ENCODE peak calls at places on chromosome 6, in ten cellular contexts. Z is fibroblast of lung, J is OCI-LY7, S is PC-3, L is ovary, E is BJ, P is Caco-2, B is Peyer's patch, F is AG09309, X is spleen. T is an unnamed sample.

GRCh38 chr6:117908246-117909107 is 1.4 kb downstream of the SLC35F1 start:
- DNase-seq in Z (peak; percentile 4), J (no peak), S (no peak), L (peak; percentile 8), E (no peak), P (no peak), B (no peak), F (no peak), X (no peak), T (no peak)

GRCh38 chr6:169810066-169810989 is 58.9 kb downstream of the ERMARD start:
- DNase-seq in Z (no peak), J (peak; percentile 9), S (no peak), L (no peak), E (no peak), P (peak; percentile 95), B (peak; percentile 48), F (no peak), X (peak; percentile 67), T (no peak)

GRCh38 chr6:150252714-150253444 is 110.0 kb downstream of the PPP1R14C start:
- DNase-seq in Z (peak; percentile 63), J (no peak), S (peak; percentile 42), L (no peak), E (no peak), P (no peak), B (no peak), F (no peak), X (no peak), T (no peak)

GRCh38 chr6:105817370-105817769 is 268.8 kb upstream of the PRDM1 start:
- DNase-seq in Z (no peak), J (no peak), S (no peak), L (no peak), E (no peak), P (no peak), B (no peak), F (no peak), X (no peak), T (no peak)

GRCh38 chr6:43763133-43763797 is 6.7 kb upstream of the VEGFA start:
- DNase-seq in Z (peak; percentile 69), J (no peak), S (no peak), L (no peak), E (no peak), P (no peak), B (no peak), F (peak; percentile 16), X (no peak), T (no peak)

GRCh38 chr6:219641-220198 is 72.6 kb upstream of the DUSP22 start:
- DNase-seq in Z (peak; percentile 62), J (peak; percentile 20), S (peak; percentile 70), L (peak; percentile 21), E (no peak), P (no peak), B (peak; percentile 70), F (no peak), X (peak; percentile 91), T (no peak)

GRCh38 chr6:143575440-143575839 is 63.9 kb upstream of the FUCA2 start:
- DNase-seq in Z (peak; percentile 66), J (peak; percentile 69), S (peak; percentile 76), L (peak; percentile 26), E (no peak), P (peak; percentile 48), B (peak; percentile 78), F (peak; percentile 76), X (no peak), T (peak; percentile 70)

GRCh38 chr6:112037783-112038216 is 16.1 kb upstream of the CCN6 start:
- DNase-seq in Z (peak; percentile 98), J (no peak), S (peak; percentile 83), L (no peak), E (peak; percentile 86), P (no peak), B (peak; percentile 66), F (peak; percentile 92), X (no peak), T (no peak)

GRCh38 chr6:163294734-163295133 is 119.8 kb upstream of the QKI start:
- DNase-seq in Z (no peak), J (no peak), S (no peak), L (no peak), E (no peak), P (no peak), B (no peak), F (no peak), X (no peak), T (no peak)

GRCh38 chr6:163255265-163255664 is 159.3 kb upstream of the QKI start:
- DNase-seq in Z (no peak), J (no peak), S (no peak), L (no peak), E (no peak), P (no peak), B (no peak), F (no peak), X (no peak), T (no peak)

GRCh38 chr6:33927551-33927950 is 123.7 kb upstream of the MLN start:
- DNase-seq in Z (peak; percentile 75), J (no peak), S (peak; percentile 22), L (peak; percentile 27), E (peak; percentile 37), P (no peak), B (no peak), F (peak; percentile 61), X (no peak), T (no peak)

DNA sequence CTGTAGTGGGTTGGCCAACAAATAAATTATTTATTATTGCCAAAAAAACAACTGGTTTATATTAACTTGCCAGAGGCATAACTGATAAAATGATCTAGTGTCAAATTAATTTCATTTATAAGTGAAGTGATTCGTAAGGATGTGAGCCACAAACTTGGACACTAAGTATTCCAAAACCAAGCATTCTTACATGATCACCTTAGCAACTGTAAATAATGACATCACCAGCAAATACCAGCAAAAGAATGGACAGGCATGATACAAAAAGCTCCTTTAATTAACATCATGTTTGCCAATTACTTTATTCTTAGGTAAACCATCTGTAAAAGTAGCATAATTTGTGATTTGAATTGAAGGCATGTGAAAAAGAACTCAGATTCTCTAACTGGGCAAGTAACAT is 17.2 kb upstream of the FNDC1 start:
- DNase-seq in Z (peak; percentile 48), J (no peak), S (no peak), L (no peak), E (no peak), P (no peak), B (no peak), F (no peak), X (no peak), T (no peak)
- H3K4me3 ChIP-seq in Z (no peak overlapping the region), J (no peak overlapping the region), S (no peak overlapping the region), L (no peak overlapping the region), E (no peak overlapping the region), P (no peak overlapping the region), B (no peak overlapping the region), F (no peak overlapping the region), X (no peak overlapping the region), T (no peak overlapping the region)

GRCh38 chr6:167437888-167438484 is 113.1 kb downstream of the TTLL2 start:
- DNase-seq in Z (no peak), J (no peak), S (no peak), L (no peak), E (no peak), P (no peak), B (no peak), F (no peak), X (no peak), T (no peak)

GRCh38 chr6:167429353-167429752 is 104.5 kb downstream of the TTLL2 start:
- DNase-seq in Z (no peak), J (no peak), S (no peak), L (no peak), E (no peak), P (no peak), B (no peak), F (no peak), X (no peak), T (no peak)

DNA sequence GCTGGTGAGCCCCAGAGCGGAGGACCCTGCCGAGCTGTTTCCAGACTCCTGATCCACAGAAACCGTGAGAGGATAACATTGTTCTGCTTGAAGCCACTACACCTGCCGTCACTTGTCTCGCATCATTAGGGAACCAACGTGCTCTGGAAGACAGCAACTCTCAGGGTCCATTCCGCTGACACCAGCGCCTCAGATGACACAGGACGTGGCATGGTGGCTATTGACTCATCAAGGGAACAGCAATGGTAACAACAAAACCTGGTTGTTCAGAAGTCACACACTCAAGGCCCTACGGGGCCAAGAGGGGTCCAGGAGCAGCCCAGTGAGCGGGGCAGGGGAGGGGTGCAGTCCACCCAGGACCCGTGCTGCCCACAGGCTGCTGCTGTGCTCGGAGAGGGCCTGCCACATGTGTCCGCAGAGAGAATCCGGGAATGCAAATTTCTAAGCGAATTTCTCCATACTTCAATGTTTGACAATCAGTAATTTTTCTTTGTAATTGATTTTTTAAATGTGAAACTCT is 110.4 kb downstream of the TTLL2 start:
- DNase-seq in Z (no peak), J (no peak), S (no peak), L (no peak), E (no peak), P (no peak), B (no peak), F (no peak), X (no peak), T (no peak)
- H3K4me3 ChIP-seq in Z (no peak overlapping the region), J (no peak overlapping the region), S (no peak overlapping the region), L (no peak overlapping the region), E (no peak overlapping the region), P (no peak overlapping the region), B (no peak overlapping the region), F (no peak overlapping the region), X (no peak overlapping the region), T (no peak overlapping the region)

GRCh38 chr6:90217621-90218496 is 78.8 kb downstream of the BACH2 start:
- DNase-seq in Z (no peak), J (no peak), S (no peak), L (no peak), E (peak; percentile 34), P (peak; percentile 54), B (peak; percentile 58), F (no peak), X (no peak), T (no peak)

GRCh38 chr6:90214461-90214860 is 82.2 kb downstream of the BACH2 start:
- DNase-seq in Z (no peak), J (peak; percentile 41), S (no peak), L (no peak), E (no peak), P (no peak), B (no peak), F (no peak), X (no peak), T (no peak)

GRCh38 chr6:90214966-90215365 is 81.7 kb downstream of the BACH2 start:
- DNase-seq in Z (no peak), J (no peak), S (no peak), L (no peak), E (no peak), P (no peak), B (no peak), F (no peak), X (no peak), T (no peak)

GRCh38 chr6:90219168-90219985 is 77.3 kb downstream of the BACH2 start:
- DNase-seq in Z (peak; percentile 96), J (no peak), S (peak; percentile 32), L (peak; percentile 38), E (peak; percentile 49), P (no peak), B (no peak), F (peak; percentile 67), X (no peak), T (peak; percentile 91)

GRCh38 chr6:90216081-90216977 is 80.3 kb downstream of the BACH2 start:
- DNase-seq in Z (peak; percentile 86), J (peak; percentile 70), S (no peak), L (no peak), E (no peak), P (no peak), B (peak; percentile 76), F (no peak), X (peak; percentile 83), T (no peak)
- H3K4me3 ChIP-seq in Z (no peak overlapping the region), J (peak overlapping the region; percentile 18), S (no peak overlapping the region), L (no peak overlapping the region), E (no peak overlapping the region), P (no peak overlapping the region), B (no peak overlapping the region), F (no peak overlapping the region), X (no peak overlapping the region), T (no peak overlapping the region)

GRCh38 chr6:1621328-1621701 is 11.6 kb downstream of the FOXC1 start:
- DNase-seq in Z (no peak), J (no peak), S (no peak), L (no peak), E (no peak), P (no peak), B (no peak), F (no peak), X (peak; percentile 42), T (no peak)
- H3K4me3 ChIP-seq in Z (no peak overlapping the region), J (no peak overlapping the region), S (no peak overlapping the region), L (no peak overlapping the region), E (no peak overlapping the region), P (no peak overlapping the region), B (no peak overlapping the region), F (no peak overlapping the region), X (no peak overlapping the region), T (no peak overlapping the region)